ENCODE peak calls at places on chromosomes 1 and 21, in four cellular contexts. R is GM23338, O is GM12864, W is astrocyte of the cerebellum. E is an unnamed sample.

GRCh38 chr1:1052003-1052840 is 21.9 kb downstream of the RNF223 start:
- DNase-seq in R (no peak), O (no peak), W (no peak), E (no peak)

GRCh38 chr21:42614391-42614790 is 39.0 kb upstream of the PDE9A start:
- DNase-seq in R (no peak), O (no peak), W (no peak), E (no peak)

GRCh38 chr1:53326598-53327182 is 1.2 kb downstream of the LRP8 start:
- DNase-seq in R (peak), O (no peak), W (no peak), E (no peak)

GRCh38 chr1:61053712-61054608 is 28.4 kb upstream of the NFIA start:
- DNase-seq in R (peak), O (no peak), W (no peak), E (no peak)

GRCh38 chr1:226798427-226799411 is 59.6 kb upstream of the ITPKB start:
- DNase-seq in R (no peak), O (peak), W (no peak), E (no peak)

GRCh38 chr1:25128168-25128621 is 104.1 kb downstream of the SYF2 start:
- DNase-seq in R (no peak), O (peak), W (no peak), E (no peak)

GRCh38 chr1:247822060-247822459 is 1.9 kb downstream of the OR14A16 start:
- DNase-seq in R (peak), O (no peak), W (no peak), E (no peak)

GRCh38 chr1:168439451-168440375 is 104.1 kb downstream of the XCL2 start:
- DNase-seq in R (peak), O (peak), W (peak), E (peak)

GRCh38 chr1:178011101-178011828 is 41.4 kb upstream of the SEC16B start:
- DNase-seq in R (peak), O (no peak), W (no peak), E (no peak)

GRCh38 chr1:235423214-235423652 is 56.0 kb downstream of the TBCE start:
- DNase-seq in R (peak), O (no peak), W (no peak), E (no peak)

GRCh38 chr1:179146476-179146875 is 64.6 kb downstream of the TOR3A start:
- DNase-seq in R (no peak), O (no peak), W (no peak), E (no peak)

GRCh38 chr21:25790122-25790951 is 55.6 kb downstream of the GABPA start:
- DNase-seq in R (peak), O (no peak), W (peak), E (peak)

GRCh38 chr1:7752512-7753417 is 18.3 kb upstream of the VAMP3 start:
- DNase-seq in R (peak), O (no peak), W (peak), E (peak)

GRCh38 chr21:32132911-32133310 is 145.9 kb downstream of the MIS18A start:
- DNase-seq in R (no peak), O (no peak), W (no peak), E (no peak)

GRCh38 chr1:29460211-29460610 is 223.9 kb downstream of the PTPRU start:
- DNase-seq in R (no peak), O (no peak), W (no peak), E (no peak)

GRCh38 chr21:45747802-45748445 is 104.4 kb downstream of the PCBP3 start:
- DNase-seq in R (peak), O (no peak), W (no peak), E (peak)

GRCh38 chr1:203454986-203455471 is 20.6 kb upstream of the PRELP start:
- DNase-seq in R (no peak), O (no peak), W (no peak), E (no peak)

GRCh38 chr21:37009740-37010341 is 3.3 kb downstream of the RIPPLY3 start:
- DNase-seq in R (peak), O (no peak), W (peak), E (peak)

GRCh38 chr21:35819134-35819533 is 241.2 kb downstream of the SETD4 start:
- DNase-seq in R (no peak), O (no peak), W (no peak), E (no peak)

GRCh38 chr1:10217748-10218441 is 7.5 kb downstream of the KIF1B start:
- DNase-seq in R (no peak), O (no peak), W (no peak), E (no peak)

GRCh38 chr21:42424848-42425602 is 21.3 kb downstream of the UBASH3A start:
- DNase-seq in R (no peak), O (no peak), W (no peak), E (no peak)

GRCh38 chr1:53413175-53414001 is 45.8 kb upstream of the DMRTB1 start:
- DNase-seq in R (no peak), O (no peak), W (peak), E (peak)

GRCh38 chr1:154157520-154158306 is 2.8 kb upstream of the NUP210L start:
- DNase-seq in R (no peak), O (peak), W (no peak), E (no peak)

GRCh38 chr1:30774550-30775432 is 17.2 kb upstream of the LAPTM5 start:
- DNase-seq in R (no peak), O (no peak), W (no peak), E (no peak)
- TF ChIP-seq CTCF in R (no peak), O (no peak), W (no peak), E (no peak)

DNA sequence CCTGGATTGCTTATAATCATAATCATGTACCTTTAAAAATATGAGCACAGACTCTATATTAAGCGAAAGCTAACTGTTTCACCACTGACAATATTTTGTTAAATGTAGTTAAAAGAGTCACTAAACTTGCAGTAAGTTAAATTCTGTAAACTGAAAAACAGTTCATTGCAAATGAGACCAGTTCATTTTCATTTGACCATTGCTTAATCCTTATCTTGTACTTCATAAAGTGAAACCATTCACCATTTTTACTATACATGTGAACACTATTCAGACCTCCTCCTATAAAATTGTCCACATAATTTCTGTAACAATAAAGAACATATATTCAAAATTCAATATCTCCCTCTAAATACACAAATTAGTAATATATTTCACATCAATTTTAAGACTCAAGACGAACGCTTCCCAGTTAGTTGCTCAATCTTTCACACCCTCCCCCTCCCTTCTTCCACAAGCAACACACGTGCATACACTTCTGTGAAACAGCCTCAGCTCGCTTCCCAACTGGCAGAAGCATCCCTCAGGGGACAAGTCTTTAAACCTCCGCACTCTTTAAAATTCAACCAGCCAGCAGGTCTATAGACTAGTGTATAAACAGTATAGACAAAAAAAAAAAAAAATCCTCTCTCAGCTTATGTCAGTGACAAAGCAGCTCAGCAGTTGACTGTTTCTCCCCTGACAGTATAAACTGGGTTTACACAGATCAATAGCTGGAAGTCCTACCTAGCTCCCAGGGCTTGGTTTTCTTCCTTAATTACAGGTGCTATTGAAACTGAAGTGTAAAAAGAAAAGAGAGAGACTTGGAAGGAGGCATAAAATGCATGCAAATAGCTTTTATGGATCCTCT is 99.6 kb downstream of the DENND1B start:
- DNase-seq in R (peak), O (no peak), W (no peak), E (no peak)
- H3K4me3 ChIP-seq in R (no peak), O (no peak), W (no peak), E (peak)

DNA sequence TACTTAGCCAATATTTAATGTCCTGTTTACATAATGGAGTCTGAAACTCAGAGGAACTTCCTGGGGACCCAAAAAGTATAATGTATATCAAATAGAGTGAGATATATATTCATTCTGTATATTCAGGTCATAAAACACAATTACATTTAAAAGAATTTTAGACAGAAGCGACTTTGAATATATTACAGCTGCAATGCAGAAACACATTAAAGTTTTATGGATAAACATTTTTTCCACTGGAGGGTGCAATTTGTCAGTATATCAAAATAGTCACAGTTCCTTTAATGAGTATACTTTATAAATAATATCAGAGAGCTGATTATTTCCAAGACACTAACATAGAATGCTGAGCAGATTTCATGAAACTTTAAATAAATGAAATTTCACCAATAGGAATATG is 43.9 kb upstream of the CRB1 start:
- DNase-seq in R (no peak), O (no peak), W (no peak), E (no peak)
- TF ChIP-seq CTCF in R (no peak), O (no peak), W (no peak), E (no peak)

GRCh38 chr1:119103764-119104163 is 36.7 kb downstream of the WARS2 start:
- DNase-seq in R (no peak), O (no peak), W (no peak), E (no peak)

GRCh38 chr1:119112791-119113190 is 27.7 kb downstream of the WARS2 start:
- DNase-seq in R (no peak), O (no peak), W (no peak), E (no peak)

GRCh38 chr1:119112244-119112643 is 28.2 kb downstream of the WARS2 start:
- DNase-seq in R (no peak), O (no peak), W (no peak), E (no peak)

GRCh38 chr1:119108993-119109392 is 31.5 kb downstream of the WARS2 start:
- DNase-seq in R (no peak), O (no peak), W (no peak), E (no peak)
- H3K4me3 ChIP-seq in R (no peak), O (no peak), W (no peak), E (no peak)

DNA sequence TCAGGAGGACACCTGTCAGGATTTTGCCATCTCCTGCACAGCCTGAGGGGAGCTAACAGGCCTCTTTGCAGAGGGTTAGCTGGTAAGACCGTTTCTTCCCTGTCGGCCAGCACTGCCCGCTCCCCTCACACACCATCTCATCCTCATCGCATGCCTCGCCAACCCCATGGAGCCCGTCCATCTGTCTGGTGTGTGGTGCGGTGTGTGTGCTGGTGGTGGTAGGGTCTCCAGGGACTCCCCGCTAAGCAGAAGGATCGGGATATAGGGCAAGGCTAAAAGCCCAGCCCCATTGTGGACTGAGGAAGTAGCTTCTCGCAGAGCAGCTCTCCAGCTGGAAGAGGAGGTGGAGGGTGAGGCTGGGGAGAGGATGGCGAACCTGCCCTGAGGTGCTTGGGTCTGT is 6.8 kb upstream of the SFN start:
- DNase-seq in R (no peak), O (no peak), W (no peak), E (no peak)
- TF ChIP-seq CTCF in R (no peak), O (no peak), W (no peak), E (no peak)

DNA sequence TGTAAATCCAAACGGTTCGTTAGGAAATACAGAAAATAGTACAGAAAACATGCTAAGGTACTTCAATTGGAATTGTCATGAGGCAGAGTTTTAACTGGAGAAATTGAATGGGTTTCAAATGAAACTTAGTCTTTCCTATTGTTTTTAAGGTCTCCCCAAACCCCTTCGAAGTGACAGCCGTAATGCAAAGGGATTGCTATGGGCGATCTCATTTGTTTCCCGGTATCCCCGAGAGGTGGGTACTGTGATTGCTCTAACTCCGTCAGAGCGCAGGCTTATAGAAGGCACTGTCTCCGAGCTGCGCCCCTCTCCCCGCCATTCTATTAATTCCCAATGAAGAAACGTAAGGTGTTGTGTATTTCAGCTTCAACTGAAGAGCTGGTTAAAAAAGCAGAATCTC is 22.0 kb upstream of the RNF187 start:
- DNase-seq in R (peak), O (no peak), W (no peak), E (no peak)
- H3K4me3 ChIP-seq in R (peak), O (peak), W (peak), E (peak)

DNA sequence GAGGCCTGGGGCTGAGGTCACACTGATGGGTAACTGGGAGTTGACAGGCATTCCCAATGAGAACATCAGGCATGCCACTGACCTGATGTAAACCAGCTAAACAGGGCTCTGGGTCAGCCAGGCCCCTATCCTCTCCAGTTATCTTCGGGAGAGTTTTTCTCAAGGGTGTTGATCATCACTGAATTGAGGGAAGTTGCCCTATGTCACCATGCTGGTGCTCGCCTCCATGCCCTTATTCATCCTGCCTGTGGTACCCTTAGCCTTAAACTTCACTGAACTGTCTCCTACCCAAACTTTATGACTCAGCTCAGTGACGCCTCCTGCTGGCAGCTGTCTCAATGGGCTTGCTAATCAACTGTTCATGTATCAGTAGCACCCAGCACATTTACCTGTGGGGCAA is 80.7 kb upstream of the TNR start:
- DNase-seq in R (peak), O (peak), W (no peak), E (no peak)
- TF ChIP-seq CTCF in R (peak), O (peak), W (no peak), E (no peak)

GRCh38 chr1:68228833-68229232 is 3.5 kb downstream of the WLS start:
- DNase-seq in R (peak), O (no peak), W (no peak), E (no peak)

GRCh38 chr1:68230901-68231626 is 1.3 kb downstream of the WLS start:
- DNase-seq in R (peak), O (no peak), W (no peak), E (no peak)

GRCh38 chr1:68232354-68233148 is at the start of gene WLS:
- DNase-seq in R (peak), O (no peak), W (peak), E (no peak)

GRCh38 chr1:68231627-68232303 is 558 bp downstream of the WLS start:
- DNase-seq in R (peak), O (no peak), W (peak), E (no peak)

DNA sequence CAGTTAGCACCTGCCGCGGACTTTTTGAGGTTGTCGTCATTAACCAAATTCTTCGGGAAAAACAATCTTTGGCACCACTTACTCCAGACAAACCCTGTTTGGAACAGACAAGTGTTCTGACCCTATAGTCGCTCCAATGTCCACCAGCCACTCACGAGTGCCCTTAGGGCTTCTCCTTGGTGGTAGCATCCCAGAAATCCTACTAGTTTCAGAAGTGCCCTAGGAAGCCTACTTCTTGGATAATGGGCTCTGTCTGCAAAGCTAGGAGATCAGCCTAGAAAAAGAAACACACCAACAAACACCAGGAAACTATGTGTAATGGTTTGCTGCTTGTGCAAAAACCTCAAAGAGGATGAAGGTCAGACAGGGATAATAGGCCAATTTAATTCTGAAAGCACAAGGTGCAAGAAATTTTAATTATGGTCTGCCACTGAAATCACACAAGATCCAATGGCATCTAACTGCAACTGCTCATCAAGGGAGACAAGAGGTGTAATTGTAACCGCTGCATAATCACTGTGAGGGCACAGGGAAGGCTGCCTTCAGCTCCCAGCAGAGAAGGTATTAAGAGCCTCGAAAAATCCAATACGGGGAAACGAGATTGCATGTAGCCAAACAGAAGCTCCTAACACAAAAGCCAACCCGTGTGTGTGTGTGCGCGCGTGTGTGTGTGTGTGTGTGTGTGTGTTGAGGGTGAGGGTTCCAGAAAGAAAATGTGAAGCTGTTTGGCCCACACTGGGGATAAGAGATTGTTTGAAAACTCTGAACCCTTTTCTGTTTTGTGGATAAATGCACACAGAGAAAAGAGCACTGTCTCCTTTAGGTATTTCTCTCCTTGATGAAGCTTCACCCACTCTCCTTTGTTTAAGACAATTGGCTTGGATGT is 2.2 kb downstream of the WLS start:
- DNase-seq in R (peak), O (no peak), W (no peak), E (no peak)
- H3K4me3 ChIP-seq in R (peak), O (no peak), W (peak), E (peak)